ENCODE peak calls at places on chromosomes 13 and 19, in nine cellular contexts. Q is sigmoid colon; O is endothelial cell of umbilical vein; E is choroid plexus epithelial cell; W is CD8-positive, alpha-beta memory T cell; C is hepatocyte; D is fibroblast of pulmonary artery; N is CD4-positive, CD25-positive, alpha-beta regulatory T cell; S is uterus. H is an unnamed sample.

GRCh38 chr19:42313096-42313839 is at the start of gene TMEM145:
- DNase-seq in Q (no peak), C (peak; percentile 80), N (peak; percentile 42), E (peak; percentile 50), D (peak; percentile 52), O (peak; percentile 19), W (peak; percentile 19), S (no peak), H (no peak)

GRCh38 chr19:50679177-50680125 is 30.2 kb downstream of the C19orf81 start:
- DNase-seq in O (peak; percentile 84), E (peak; percentile 64), C (peak; percentile 86), N (peak; percentile 76), Q (peak; percentile 87), S (peak; percentile 70), W (peak; percentile 72), D (peak; percentile 78), H (no peak)

GRCh38 chr19:39307822-39308530 is 11.8 kb downstream of the IFNL1 start:
- DNase-seq in E (no peak), C (peak; percentile 45), N (no peak), O (no peak), W (no peak), Q (peak; percentile 43), D (no peak), S (no peak), H (no peak)

GRCh38 chr13:27476943-27477681 is 26.7 kb upstream of the MTIF3 start:
- DNase-seq in D (peak; percentile 7), W (no peak), O (peak; percentile 8), C (peak; percentile 74), S (no peak), N (peak; percentile 71), Q (no peak), E (peak; percentile 60), H (peak; percentile 38)

GRCh38 chr13:39888865-39889810 is 233.7 kb downstream of the COG6 start:
- DNase-seq in D (no peak), C (no peak), S (no peak), Q (no peak), O (peak; percentile 43), W (no peak), E (peak; percentile 47), N (no peak), H (no peak)

GRCh38 chr13:33353210-33353609 is 67.7 kb upstream of the STARD13 start:
- DNase-seq in E (no peak), O (no peak), Q (peak; percentile 78), W (no peak), D (peak; percentile 17), S (no peak), C (no peak), N (no peak), H (no peak)

GRCh38 chr13:60619461-60619860 is 222.4 kb downstream of the TDRD3 start:
- DNase-seq in S (no peak), Q (no peak), O (no peak), C (no peak), N (no peak), W (no peak), D (no peak), E (no peak), H (no peak)

GRCh38 chr19:57421037-57421436 is 10.1 kb downstream of the ZNF17 start:
- DNase-seq in C (no peak), N (no peak), O (no peak), D (no peak), Q (no peak), S (no peak), W (no peak), E (no peak), H (no peak)

GRCh38 chr13:111632906-111633305 is 312.5 kb downstream of the TEX29 start:
- DNase-seq in N (no peak), C (peak; percentile 13), E (no peak), Q (no peak), O (no peak), D (no peak), S (no peak), W (no peak), H (peak; percentile 46)

GRCh38 chr13:113545455-113545930 is 39.1 kb upstream of the TFDP1 start:
- DNase-seq in O (peak; percentile 52), S (no peak), C (no peak), D (no peak), E (peak; percentile 59), Q (no peak), W (no peak), N (no peak), H (peak; percentile 69)

GRCh38 chr13:112032186-112032835 is 34.6 kb upstream of the SOX1 start:
- DNase-seq in E (no peak), S (no peak), D (no peak), N (no peak), Q (no peak), W (no peak), C (no peak), O (no peak), H (no peak)

GRCh38 chr13:110561335-110562033 is at the start of gene RAB20:
- DNase-seq in O (peak; percentile 67), S (peak; percentile 84), Q (peak; percentile 95), E (peak; percentile 90), N (peak; percentile 66), D (peak; percentile 87), C (peak; percentile 92), W (peak; percentile 28), H (peak; percentile 93)

GRCh38 chr13:40982772-40983171 is 36.3 kb downstream of the ELF1 start:
- DNase-seq in S (no peak), W (peak; percentile 81), D (peak; percentile 96), E (peak; percentile 87), N (peak; percentile 92), Q (no peak), O (peak; percentile 95), C (peak; percentile 37), H (no peak)
- H3K4me3 ChIP-seq in S (peak overlapping the region; percentile 11), W (peak overlapping the region; percentile 81), D (peak overlapping the region; percentile 52), E (no peak overlapping the region), N (peak overlapping the region; percentile 100), Q (peak overlapping the region; percentile 21), O (peak overlapping the region; percentile 97), C (no peak overlapping the region), H (peak overlapping the region; percentile 30)

DNA sequence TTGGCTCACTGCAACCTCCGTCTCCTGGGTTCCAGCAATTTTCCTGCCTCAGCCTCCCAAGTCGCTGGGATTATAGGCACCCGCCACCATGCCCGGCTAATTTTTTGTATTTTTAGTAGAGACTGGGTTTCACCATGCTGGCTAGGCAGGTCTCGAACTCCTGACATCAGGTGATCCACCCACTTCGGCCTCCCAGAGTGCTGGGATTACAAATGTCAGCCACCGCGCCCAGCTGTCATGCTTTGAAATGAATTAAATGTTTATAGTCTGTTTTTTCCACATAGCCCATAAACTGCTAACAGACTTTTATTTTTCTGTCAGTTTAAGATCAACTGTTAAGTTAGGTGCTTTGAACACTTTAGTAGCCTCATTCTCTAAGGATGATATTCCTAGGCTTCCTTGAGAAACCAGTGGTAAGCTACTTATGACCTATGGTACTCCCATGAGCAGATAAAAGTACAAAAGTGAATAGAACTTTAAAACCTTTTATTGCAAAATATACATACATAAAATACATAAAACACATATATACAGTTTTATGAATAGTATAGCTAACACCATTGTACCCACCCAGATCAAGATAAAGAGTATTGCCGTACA is 13.6 kb downstream of the TPP2 start:
- DNase-seq in O (no peak), N (no peak), C (no peak), Q (no peak), E (no peak), W (no peak), D (no peak), S (no peak), H (no peak)
- H3K4me3 ChIP-seq in O (no peak overlapping the region), N (no peak overlapping the region), C (no peak overlapping the region), Q (no peak overlapping the region), E (no peak overlapping the region), W (no peak overlapping the region), D (no peak overlapping the region), S (no peak overlapping the region), H (no peak overlapping the region)

DNA sequence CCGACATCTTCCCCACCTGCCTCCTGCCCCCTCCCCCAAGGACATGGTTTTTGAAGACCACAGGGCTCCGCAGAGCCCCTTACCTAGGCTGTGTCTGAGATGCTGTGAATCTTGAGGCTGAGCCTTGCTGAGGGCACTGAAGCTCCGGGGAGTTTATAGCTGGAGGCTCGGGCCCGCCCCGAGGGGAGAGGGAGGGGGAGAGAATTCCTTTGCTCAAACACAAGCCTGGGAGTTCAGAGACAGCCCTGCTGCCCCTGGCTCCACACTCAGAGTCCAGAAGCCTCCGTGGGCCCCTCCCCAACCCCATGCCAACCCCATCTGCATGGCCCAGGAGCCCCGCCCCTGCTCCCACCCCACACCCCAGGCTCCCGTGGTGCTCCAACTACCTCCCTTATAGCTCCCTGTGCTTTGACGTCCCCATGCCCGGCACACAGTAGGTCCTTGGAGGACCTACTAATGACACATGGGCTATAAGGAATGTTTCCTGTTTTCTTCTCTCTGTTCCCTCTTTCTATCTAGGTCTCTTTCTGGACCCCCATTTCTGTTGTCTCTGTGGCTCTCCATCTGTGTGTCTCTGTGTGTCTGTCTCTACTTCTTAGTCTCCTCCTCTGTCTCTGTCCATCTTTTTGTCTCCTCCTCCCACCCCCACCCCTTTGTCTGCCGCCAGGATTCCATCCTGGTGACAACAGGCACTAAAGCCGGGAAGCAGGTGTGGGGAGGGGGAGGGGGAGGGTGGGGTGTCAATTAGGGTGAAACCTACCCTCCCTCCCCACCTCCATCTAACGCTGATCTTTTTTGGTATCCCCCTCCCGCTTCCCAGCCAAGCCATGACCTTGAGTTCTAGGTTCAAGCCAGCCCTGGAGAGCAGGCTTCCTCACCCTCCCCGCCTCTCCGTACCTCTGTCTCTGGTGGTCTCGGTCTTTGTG is at the start of gene TNNT1:
- DNase-seq in S (no peak), N (no peak), C (peak; percentile 60), E (no peak), O (no peak), W (no peak), D (no peak), Q (no peak), H (no peak)
- H3K4me3 ChIP-seq in S (no peak within 1 kb of the TSS), N (no peak within 1 kb of the TSS), C (no peak within 1 kb of the TSS), E (no peak within 1 kb of the TSS), O (no peak within 1 kb of the TSS), W (no peak within 1 kb of the TSS), D (no peak within 1 kb of the TSS), Q (no peak within 1 kb of the TSS), H (no peak within 1 kb of the TSS)

DNA sequence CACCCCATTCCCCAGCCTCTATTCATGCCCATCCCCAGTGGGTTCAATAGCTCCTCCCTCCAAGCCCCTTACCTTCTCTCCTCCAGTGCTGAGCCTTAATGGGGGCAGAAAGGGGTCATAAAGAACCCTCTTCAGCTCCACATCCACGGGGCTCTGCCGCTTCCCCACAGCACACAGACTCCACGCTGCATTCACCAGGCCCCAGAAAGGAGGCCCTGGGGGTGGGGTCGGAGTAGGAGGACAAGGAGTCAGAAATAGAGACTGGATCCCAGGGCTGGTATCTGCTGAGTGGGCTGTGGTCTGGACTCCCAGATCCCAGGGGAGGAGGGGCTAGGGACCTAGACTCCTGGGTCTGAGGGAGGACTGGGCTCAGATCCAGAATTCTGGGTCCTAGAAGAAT is 1.6 kb downstream of the CA11 start:
- DNase-seq in S (no peak), O (no peak), D (no peak), E (no peak), Q (no peak), N (no peak), W (no peak), C (no peak), H (no peak)
- H3K4me3 ChIP-seq in S (peak overlapping the region; percentile 51), O (no peak overlapping the region), D (peak overlapping the region; percentile 60), E (peak overlapping the region; percentile 62), Q (peak overlapping the region; percentile 58), N (peak overlapping the region; percentile 88), W (no peak overlapping the region), C (no peak overlapping the region), H (no peak overlapping the region)